ENCODE peak calls at places on chromosomes 12 and 14, in six cellular contexts. One of them, this sample, is unnamed.

GRCh38 chr12:1820191-1820599 is at the start of gene LRTM2:
- DNase-seq in NB4: peak
- DNase-seq in cardiac muscle cell: no peak
- DNase-seq in AG04450: no peak
- DNase-seq in astrocyte of the spinal cord: no peak
- DNase-seq in stomach: no peak
- DNase-seq in this sample: no peak

GRCh38 chr12:6927999-6928702 is 392 bp downstream of the ATN1 start:
- DNase-seq in NB4: no peak
- DNase-seq in cardiac muscle cell: peak
- DNase-seq in AG04450: no peak
- DNase-seq in astrocyte of the spinal cord: no peak
- DNase-seq in stomach: no peak
- DNase-seq in this sample: no peak

GRCh38 chr12:72102150-72102549 is 163.5 kb downstream of the TPH2 start:
- DNase-seq in NB4: no peak
- DNase-seq in cardiac muscle cell: no peak
- DNase-seq in AG04450: no peak
- DNase-seq in astrocyte of the spinal cord: no peak
- DNase-seq in stomach: no peak
- DNase-seq in this sample: no peak

GRCh38 chr14:104424406-104425072 is 155.0 kb upstream of the C14orf180 start:
- DNase-seq in NB4: no peak
- DNase-seq in cardiac muscle cell: peak
- DNase-seq in AG04450: no peak
- DNase-seq in astrocyte of the spinal cord: no peak
- DNase-seq in stomach: peak
- DNase-seq in this sample: no peak

GRCh38 chr12:5556033-5556614 is 124.2 kb downstream of the NTF3 start:
- DNase-seq in NB4: peak
- DNase-seq in cardiac muscle cell: no peak
- DNase-seq in AG04450: no peak
- DNase-seq in astrocyte of the spinal cord: no peak
- DNase-seq in stomach: no peak
- DNase-seq in this sample: peak

GRCh38 chr12:6869049-6870021 is 2.0 kb downstream of the TPI1 start:
- DNase-seq in NB4: peak
- DNase-seq in cardiac muscle cell: peak
- DNase-seq in AG04450: peak
- DNase-seq in astrocyte of the spinal cord: peak
- DNase-seq in stomach: peak
- DNase-seq in this sample: peak

GRCh38 chr12:50111417-50111692 is 681 bp upstream of the COX14 start:
- DNase-seq in NB4: no peak
- DNase-seq in cardiac muscle cell: no peak
- DNase-seq in AG04450: no peak
- DNase-seq in astrocyte of the spinal cord: no peak
- DNase-seq in stomach: no peak
- DNase-seq in this sample: no peak

GRCh38 chr12:67747869-67748760 is 99.6 kb downstream of the DYRK2 start:
- DNase-seq in NB4: no peak
- DNase-seq in cardiac muscle cell: no peak
- DNase-seq in AG04450: no peak
- DNase-seq in astrocyte of the spinal cord: peak
- DNase-seq in stomach: peak
- DNase-seq in this sample: no peak

GRCh38 chr12:27303139-27304111 is 29.2 kb upstream of the BMAL2 start:
- DNase-seq in NB4: no peak
- DNase-seq in cardiac muscle cell: no peak
- DNase-seq in AG04450: no peak
- DNase-seq in astrocyte of the spinal cord: peak
- DNase-seq in stomach: no peak
- DNase-seq in this sample: no peak

GRCh38 chr12:125311050-125311449 is 245.8 kb downstream of the AACS start:
- DNase-seq in NB4: no peak
- DNase-seq in cardiac muscle cell: no peak
- DNase-seq in AG04450: no peak
- DNase-seq in astrocyte of the spinal cord: no peak
- DNase-seq in stomach: no peak
- DNase-seq in this sample: no peak

GRCh38 chr14:102344485-102344884 is 18.2 kb downstream of the CINP start:
- DNase-seq in NB4: no peak
- DNase-seq in cardiac muscle cell: no peak
- DNase-seq in AG04450: no peak
- DNase-seq in astrocyte of the spinal cord: no peak
- DNase-seq in stomach: no peak
- DNase-seq in this sample: no peak

GRCh38 chr12:132423251-132424117 is 66.5 kb upstream of the FBRSL1 start:
- DNase-seq in NB4: peak
- DNase-seq in cardiac muscle cell: no peak
- DNase-seq in AG04450: no peak
- DNase-seq in astrocyte of the spinal cord: no peak
- DNase-seq in stomach: no peak
- DNase-seq in this sample: no peak

GRCh38 chr14:78202976-78203375 is 32.8 kb downstream of the NRXN3 start:
- DNase-seq in NB4: no peak
- DNase-seq in cardiac muscle cell: no peak
- DNase-seq in AG04450: no peak
- DNase-seq in astrocyte of the spinal cord: no peak
- DNase-seq in stomach: no peak
- DNase-seq in this sample: no peak

GRCh38 chr12:69900720-69901131 is 75.7 kb downstream of the MYRFL start:
- DNase-seq in NB4: peak
- DNase-seq in cardiac muscle cell: peak
- DNase-seq in AG04450: no peak
- DNase-seq in astrocyte of the spinal cord: peak
- DNase-seq in stomach: peak
- DNase-seq in this sample: peak

GRCh38 chr12:109597795-109598427 is 24.3 kb downstream of the MVK start:
- DNase-seq in NB4: peak
- DNase-seq in cardiac muscle cell: peak
- DNase-seq in AG04450: peak
- DNase-seq in astrocyte of the spinal cord: peak
- DNase-seq in stomach: peak
- DNase-seq in this sample: peak

GRCh38 chr12:52628841-52629240 is 10.5 kb upstream of the KRT73 start:
- DNase-seq in NB4: no peak
- DNase-seq in cardiac muscle cell: no peak
- DNase-seq in AG04450: no peak
- DNase-seq in astrocyte of the spinal cord: no peak
- DNase-seq in stomach: no peak
- DNase-seq in this sample: no peak

GRCh38 chr14:20734079-20734806 is 11.4 kb upstream of the EDDM3A start:
- DNase-seq in NB4: no peak
- DNase-seq in cardiac muscle cell: no peak
- DNase-seq in AG04450: no peak
- DNase-seq in astrocyte of the spinal cord: no peak
- DNase-seq in stomach: no peak
- DNase-seq in this sample: no peak

GRCh38 chr12:11862794-11863193 is 207.9 kb upstream of the BCL2L14 start:
- DNase-seq in NB4: no peak
- DNase-seq in cardiac muscle cell: no peak
- DNase-seq in AG04450: no peak
- DNase-seq in astrocyte of the spinal cord: peak
- DNase-seq in stomach: no peak
- DNase-seq in this sample: peak

GRCh38 chr14:74737753-74738325 is 24.9 kb downstream of the FCF1 start:
- DNase-seq in NB4: no peak
- DNase-seq in cardiac muscle cell: no peak
- DNase-seq in AG04450: no peak
- DNase-seq in astrocyte of the spinal cord: peak
- DNase-seq in stomach: no peak
- DNase-seq in this sample: no peak

GRCh38 chr12:132323171-132324010 is 6.0 kb downstream of the GALNT9 start:
- DNase-seq in NB4: peak
- DNase-seq in cardiac muscle cell: no peak
- DNase-seq in AG04450: no peak
- DNase-seq in astrocyte of the spinal cord: no peak
- DNase-seq in stomach: no peak
- DNase-seq in this sample: no peak

GRCh38 chr12:132525833-132526455 is 36.0 kb downstream of the FBRSL1 start:
- DNase-seq in NB4: no peak
- DNase-seq in cardiac muscle cell: no peak
- DNase-seq in AG04450: no peak
- DNase-seq in astrocyte of the spinal cord: no peak
- DNase-seq in stomach: no peak
- DNase-seq in this sample: no peak

GRCh38 chr12:102638777-102639176 is 158.4 kb upstream of the IGF1 start:
- DNase-seq in NB4: no peak
- DNase-seq in cardiac muscle cell: no peak
- DNase-seq in AG04450: no peak
- DNase-seq in astrocyte of the spinal cord: peak
- DNase-seq in stomach: no peak
- DNase-seq in this sample: no peak

GRCh38 chr14:35940291-35940690 is 114.2 kb downstream of the BRMS1L start:
- DNase-seq in NB4: no peak
- DNase-seq in cardiac muscle cell: no peak
- DNase-seq in AG04450: no peak
- DNase-seq in astrocyte of the spinal cord: no peak
- DNase-seq in stomach: no peak
- DNase-seq in this sample: peak

GRCh38 chr14:97719043-97719442 is 921.9 kb downstream of the VRK1 start:
- DNase-seq in NB4: no peak
- DNase-seq in cardiac muscle cell: no peak
- DNase-seq in AG04450: no peak
- DNase-seq in astrocyte of the spinal cord: no peak
- DNase-seq in stomach: no peak
- DNase-seq in this sample: no peak

GRCh38 chr14:74882103-74882920 is 596 bp downstream of the DLST start:
- DNase-seq in NB4: peak
- DNase-seq in cardiac muscle cell: peak
- DNase-seq in AG04450: no peak
- DNase-seq in astrocyte of the spinal cord: peak
- DNase-seq in stomach: peak
- DNase-seq in this sample: peak

GRCh38 chr14:78697341-78697740 is 527.2 kb downstream of the NRXN3 start:
- DNase-seq in NB4: peak
- DNase-seq in cardiac muscle cell: peak
- DNase-seq in AG04450: no peak
- DNase-seq in astrocyte of the spinal cord: peak
- DNase-seq in stomach: no peak
- DNase-seq in this sample: peak

GRCh38 chr14:20343855-20344205 is 395 bp downstream of the PARP2 start:
- DNase-seq in NB4: no peak
- DNase-seq in cardiac muscle cell: no peak
- DNase-seq in AG04450: no peak
- DNase-seq in astrocyte of the spinal cord: no peak
- DNase-seq in stomach: no peak
- DNase-seq in this sample: no peak

GRCh38 chr12:98738539-98738938 is 93.4 kb downstream of the APAF1 start:
- DNase-seq in NB4: no peak
- DNase-seq in cardiac muscle cell: no peak
- DNase-seq in AG04450: no peak
- DNase-seq in astrocyte of the spinal cord: no peak
- DNase-seq in stomach: no peak
- DNase-seq in this sample: no peak

GRCh38 chr12:132415456-132416120 is 74.4 kb upstream of the FBRSL1 start:
- DNase-seq in NB4: peak
- DNase-seq in cardiac muscle cell: no peak
- DNase-seq in AG04450: no peak
- DNase-seq in astrocyte of the spinal cord: no peak
- DNase-seq in stomach: no peak
- DNase-seq in this sample: no peak

GRCh38 chr12:127716181-127716580 is 550.8 kb upstream of the TMEM132C start:
- DNase-seq in NB4: no peak
- DNase-seq in cardiac muscle cell: no peak
- DNase-seq in AG04450: no peak
- DNase-seq in astrocyte of the spinal cord: no peak
- DNase-seq in stomach: no peak
- DNase-seq in this sample: no peak

GRCh38 chr12:127712561-127712960 is 554.4 kb upstream of the TMEM132C start:
- DNase-seq in NB4: no peak
- DNase-seq in cardiac muscle cell: no peak
- DNase-seq in AG04450: no peak
- DNase-seq in astrocyte of the spinal cord: no peak
- DNase-seq in stomach: no peak
- DNase-seq in this sample: no peak

DNA sequence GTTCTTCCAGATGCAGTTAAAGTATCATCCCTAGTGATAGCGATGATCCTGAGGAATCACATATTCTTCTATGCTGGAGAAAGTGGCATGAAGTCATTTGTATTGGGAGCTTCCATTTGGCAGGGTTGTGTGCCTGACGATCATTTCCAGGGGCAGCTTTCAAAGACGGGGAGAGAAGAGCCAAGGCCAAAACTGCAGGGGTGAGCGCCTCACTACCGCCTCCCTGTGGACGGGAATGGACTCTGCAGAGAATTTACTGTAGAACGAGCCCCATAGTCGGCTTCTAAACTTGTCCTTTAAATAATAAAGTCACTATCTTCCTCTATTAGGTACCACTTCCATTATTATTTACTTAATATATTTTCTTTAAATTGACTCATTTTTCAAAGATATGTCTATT is 555.9 kb upstream of the TMEM132C start:
- DNase-seq in NB4: peak
- DNase-seq in cardiac muscle cell: no peak
- DNase-seq in AG04450: no peak
- DNase-seq in astrocyte of the spinal cord: no peak
- DNase-seq in stomach: no peak
- DNase-seq in this sample: no peak
- TF ChIP-seq CTCF in NB4: peak
- TF ChIP-seq CTCF in cardiac muscle cell: no peak
- TF ChIP-seq CTCF in AG04450: peak
- TF ChIP-seq CTCF in astrocyte of the spinal cord: peak
- TF ChIP-seq CTCF in stomach: no peak
- TF ChIP-seq CTCF in this sample: peak

GRCh38 chr12:116924558-116925453 is 14.1 kb downstream of the FBXW8 start:
- DNase-seq in NB4: peak
- DNase-seq in cardiac muscle cell: no peak
- DNase-seq in AG04450: peak
- DNase-seq in astrocyte of the spinal cord: peak
- DNase-seq in stomach: no peak
- DNase-seq in this sample: peak
- H3K4me3 ChIP-seq in NB4: no peak
- H3K4me3 ChIP-seq in cardiac muscle cell: no peak
- H3K4me3 ChIP-seq in AG04450: no peak
- H3K4me3 ChIP-seq in astrocyte of the spinal cord: no peak
- H3K4me3 ChIP-seq in stomach: no peak
- H3K4me3 ChIP-seq in this sample: no peak

DNA sequence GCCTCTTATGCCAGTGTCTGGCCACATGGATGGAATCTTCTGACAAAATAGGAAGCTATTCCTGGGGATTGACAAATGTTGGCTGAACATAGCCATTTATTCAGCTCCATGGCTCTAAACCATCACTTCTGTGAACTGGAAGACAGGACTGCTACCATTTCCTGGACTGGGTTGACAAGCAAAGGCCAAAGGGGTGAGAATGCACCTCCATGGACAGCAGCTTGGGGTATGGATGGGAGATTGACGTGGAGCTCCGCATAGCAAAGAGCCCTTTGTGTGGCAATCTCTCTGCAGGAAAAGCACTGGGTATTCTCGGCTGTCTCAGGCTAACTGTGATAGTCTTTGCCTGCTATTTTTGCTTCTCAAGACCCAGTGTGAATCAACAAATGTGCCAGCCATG is 223.0 kb upstream of the EGLN3 start:
- DNase-seq in NB4: no peak
- DNase-seq in cardiac muscle cell: no peak
- DNase-seq in AG04450: no peak
- DNase-seq in astrocyte of the spinal cord: no peak
- DNase-seq in stomach: no peak
- DNase-seq in this sample: no peak
- TF ChIP-seq CTCF in NB4: no peak
- TF ChIP-seq CTCF in cardiac muscle cell: no peak
- TF ChIP-seq CTCF in AG04450: no peak
- TF ChIP-seq CTCF in astrocyte of the spinal cord: no peak
- TF ChIP-seq CTCF in stomach: no peak
- TF ChIP-seq CTCF in this sample: no peak

GRCh38 chr14:90062852-90063539 is 1.2 kb downstream of the KCNK13 start:
- DNase-seq in NB4: peak
- DNase-seq in cardiac muscle cell: no peak
- DNase-seq in AG04450: no peak
- DNase-seq in astrocyte of the spinal cord: no peak
- DNase-seq in stomach: no peak
- DNase-seq in this sample: no peak
- H3K4me3 ChIP-seq in NB4: no peak
- H3K4me3 ChIP-seq in cardiac muscle cell: no peak
- H3K4me3 ChIP-seq in AG04450: no peak
- H3K4me3 ChIP-seq in astrocyte of the spinal cord: no peak
- H3K4me3 ChIP-seq in stomach: peak
- H3K4me3 ChIP-seq in this sample: no peak

This sample was measured in GM12865.